ENCODE peak calls at places on chromosomes 16 and 17, in seven cellular contexts. U is cardiac fibroblast; S is NCI-H1694 treated with DMSO at 0.1 percent for 48 hours; N is HT1080; C is H54; Z is Right ventricle myocardium superior; E is activated naive CD4-positive, alpha-beta T cell treated with anti-CD3 and anti-CD28 coated beads, Interleukin-2, amount 10 ng/mL, durations not matched to agents 7 days and 5 days. M is an unnamed sample.

GRCh38 chr17:27506348-27507218 is 50.3 kb downstream of the KSR1 start:
- DNase-seq in U (peak), S (no peak), N (no peak), C (no peak), Z (no peak), E (no peak), M (no peak)

GRCh38 chr17:68777856-68778694 is 176.9 kb upstream of the FAM20A start:
- DNase-seq in U (no peak), S (no peak), N (no peak), C (no peak), Z (no peak), E (no peak), M (no peak)

GRCh38 chr16:15464401-15465186 is 30.2 kb downstream of the BMERB1 start:
- DNase-seq in U (no peak), S (no peak), N (peak), C (no peak), Z (no peak), E (no peak), M (no peak)

GRCh38 chr17:58513391-58513912 is 986 bp downstream of the MTMR4 start:
- DNase-seq in U (no peak), S (no peak), N (no peak), C (no peak), Z (no peak), E (peak), M (no peak)

GRCh38 chr16:68696514-68696913 is 40.6 kb upstream of the CDH1 start:
- DNase-seq in U (no peak), S (no peak), N (no peak), C (no peak), Z (no peak), E (no peak), M (no peak)

GRCh38 chr17:43531082-43531378 is 15.1 kb downstream of the ETV4 start:
- DNase-seq in U (no peak), S (no peak), N (no peak), C (no peak), Z (no peak), E (no peak), M (no peak)

GRCh38 chr17:77695386-77695785 is 263.1 kb upstream of the TNRC6C start:
- DNase-seq in U (no peak), S (no peak), N (no peak), C (no peak), Z (no peak), E (no peak), M (peak)

GRCh38 chr17:55588858-55589257 is 77.6 kb upstream of the SMIM36 start:
- DNase-seq in U (no peak), S (no peak), N (no peak), C (no peak), Z (no peak), E (no peak), M (no peak)

GRCh38 chr16:8867483-8868271 is 1.1 kb downstream of the CARHSP1 start:
- DNase-seq in U (no peak), S (peak), N (peak), C (no peak), Z (peak), E (peak), M (no peak)

GRCh38 chr17:9383828-9384227 is 191.8 kb downstream of the STX8 start:
- DNase-seq in U (no peak), S (no peak), N (no peak), C (no peak), Z (no peak), E (no peak), M (no peak)

GRCh38 chr16:51159296-51159695 is 8.2 kb upstream of the SALL1 start:
- DNase-seq in U (no peak), S (no peak), N (no peak), C (no peak), Z (no peak), E (no peak), M (no peak)

GRCh38 chr17:47946929-47947397 is 5.6 kb downstream of the PNPO start:
- DNase-seq in U (peak), S (peak), N (peak), C (peak), Z (peak), E (peak), M (peak)

GRCh38 chr16:86052115-86052670 is 153.2 kb downstream of the IRF8 start:
- DNase-seq in U (no peak), S (no peak), N (no peak), C (no peak), Z (no peak), E (no peak), M (no peak)

GRCh38 chr16:18827890-18828289 is 26.5 kb upstream of the ARL6IP1 start:
- DNase-seq in U (no peak), S (no peak), N (no peak), C (no peak), Z (no peak), E (no peak), M (no peak)